ENCODE peak calls at places on chromosome X, in five cellular contexts. One of them, this sample, is unnamed.

GRCh38 chrX:130179579-130180215 is 7.9 kb downstream of the RAB33A start:
- DNase-seq in H1: no peak
- DNase-seq in K562: peak; percentile 91
- DNase-seq in HepG2: no peak
- DNase-seq in SK-N-SH: no peak
- DNase-seq in this sample: peak; percentile 38

GRCh38 chrX:138875472-138875871 is 164.0 kb upstream of the FGF13 start:
- DNase-seq in H1: no peak
- DNase-seq in HepG2: no peak
- DNase-seq in SK-N-SH: no peak
- DNase-seq in K562: no peak
- DNase-seq in this sample: no peak

GRCh38 chrX:64093761-64094160 is 111.7 kb downstream of the AMER1 start:
- DNase-seq in K562: no peak
- DNase-seq in SK-N-SH: peak; percentile 5
- DNase-seq in HepG2: no peak
- DNase-seq in H1: no peak
- DNase-seq in this sample: peak; percentile 4

GRCh38 chrX:136028383-136028984 is 43.2 kb downstream of the SLC9A6 start:
- DNase-seq in SK-N-SH: peak; percentile 47
- DNase-seq in H1: no peak
- DNase-seq in HepG2: peak; percentile 23
- DNase-seq in K562: peak; percentile 16
- DNase-seq in this sample: peak; percentile 74

GRCh38 chrX:22634751-22635150 is 362.0 kb downstream of the CBLL2 start:
- DNase-seq in SK-N-SH: no peak
- DNase-seq in HepG2: no peak
- DNase-seq in K562: no peak
- DNase-seq in H1: no peak
- DNase-seq in this sample: peak; percentile 24

GRCh38 chrX:12999422-12999821 is 24.5 kb downstream of the TMSB4X start:
- DNase-seq in HepG2: no peak
- DNase-seq in H1: no peak
- DNase-seq in SK-N-SH: no peak
- DNase-seq in K562: no peak
- DNase-seq in this sample: peak; percentile 32

GRCh38 chrX:149274516-149275105 is 230.5 kb downstream of the IDS start:
- DNase-seq in K562: no peak
- DNase-seq in HepG2: no peak
- DNase-seq in H1: no peak
- DNase-seq in SK-N-SH: no peak
- DNase-seq in this sample: no peak

GRCh38 chrX:11470231-11470630 is 177.0 kb downstream of the AMELX start:
- DNase-seq in SK-N-SH: no peak
- DNase-seq in K562: no peak
- DNase-seq in HepG2: no peak
- DNase-seq in H1: no peak
- DNase-seq in this sample: peak; percentile 86

GRCh38 chrX:134632386-134632785 is 25.9 kb downstream of the PLAC1 start:
- DNase-seq in HepG2: no peak
- DNase-seq in SK-N-SH: no peak
- DNase-seq in K562: no peak
- DNase-seq in H1: no peak
- DNase-seq in this sample: no peak

GRCh38 chrX:13373807-13374187 is 53.9 kb upstream of the ATXN3L start:
- DNase-seq in SK-N-SH: no peak
- DNase-seq in H1: no peak
- DNase-seq in K562: no peak
- DNase-seq in HepG2: no peak
- DNase-seq in this sample: peak; percentile 82

GRCh38 chrX:18931972-18932371 is 51.9 kb downstream of the PHKA2 start:
- DNase-seq in SK-N-SH: peak; percentile 64
- DNase-seq in H1: no peak
- DNase-seq in HepG2: peak; percentile 2
- DNase-seq in K562: peak; percentile 6
- DNase-seq in this sample: peak; percentile 30

GRCh38 chrX:20060961-20061868 is 55.5 kb downstream of the MAP7D2 start:
- DNase-seq in HepG2: no peak
- DNase-seq in H1: no peak
- DNase-seq in K562: no peak
- DNase-seq in SK-N-SH: no peak
- DNase-seq in this sample: no peak

GRCh38 chrX:13377537-13377936 is 57.7 kb upstream of the ATXN3L start:
- DNase-seq in SK-N-SH: peak; percentile 61
- DNase-seq in H1: no peak
- DNase-seq in K562: no peak
- DNase-seq in HepG2: no peak
- DNase-seq in this sample: peak; percentile 95

GRCh38 chrX:69231903-69232302 is 66.7 kb upstream of the PJA1 start:
- DNase-seq in H1: no peak
- DNase-seq in HepG2: no peak
- DNase-seq in K562: no peak
- DNase-seq in SK-N-SH: no peak
- DNase-seq in this sample: no peak

GRCh38 chrX:57453901-57454300 is 137.9 kb upstream of the ZXDB start:
- DNase-seq in H1: peak; percentile 0
- DNase-seq in SK-N-SH: peak; percentile 3
- DNase-seq in HepG2: peak; percentile 28
- DNase-seq in K562: peak; percentile 12
- DNase-seq in this sample: peak; percentile 4

GRCh38 chrX:4547218-4547836 is 833.9 kb upstream of the PRKX start:
- DNase-seq in SK-N-SH: peak; percentile 20
- DNase-seq in K562: peak; percentile 15
- DNase-seq in H1: no peak
- DNase-seq in HepG2: peak; percentile 8
- DNase-seq in this sample: peak; percentile 40

GRCh38 chrX:23890933-23891332 is 16.8 kb downstream of the APOO start:
- DNase-seq in SK-N-SH: no peak
- DNase-seq in K562: no peak
- DNase-seq in HepG2: no peak
- DNase-seq in H1: no peak
- DNase-seq in this sample: no peak

GRCh38 chrX:41148553-41148952 is 63.3 kb downstream of the USP9X start:
- DNase-seq in H1: no peak
- DNase-seq in SK-N-SH: no peak
- DNase-seq in HepG2: no peak
- DNase-seq in K562: no peak
- DNase-seq in this sample: peak; percentile 84

GRCh38 chrX:41688154-41688553 is 619 bp upstream of the GPR34 start:
- DNase-seq in K562: no peak
- DNase-seq in H1: no peak
- DNase-seq in SK-N-SH: no peak
- DNase-seq in HepG2: no peak
- DNase-seq in this sample: no peak

GRCh38 chrX:106302304-106302703 is 134.2 kb downstream of the PWWP3B start:
- DNase-seq in K562: no peak
- DNase-seq in SK-N-SH: no peak
- DNase-seq in HepG2: peak; percentile 41
- DNase-seq in H1: no peak
- DNase-seq in this sample: no peak

GRCh38 chrX:38409289-38409688 is 56.9 kb downstream of the OTC start:
- DNase-seq in K562: no peak
- DNase-seq in SK-N-SH: no peak
- DNase-seq in HepG2: no peak
- DNase-seq in H1: no peak
- DNase-seq in this sample: no peak

GRCh38 chrX:134026732-134027311 is 41.4 kb upstream of the GPC3 start:
- DNase-seq in K562: peak; percentile 14
- DNase-seq in H1: peak; percentile 9
- DNase-seq in SK-N-SH: peak; percentile 31
- DNase-seq in HepG2: peak; percentile 84
- DNase-seq in this sample: peak; percentile 5

GRCh38 chrX:104343408-104344129 is 88.8 kb upstream of the ESX1 start:
- DNase-seq in K562: peak; percentile 25
- DNase-seq in HepG2: peak; percentile 49
- DNase-seq in SK-N-SH: peak; percentile 30
- DNase-seq in H1: peak; percentile 43
- DNase-seq in this sample: peak; percentile 74

GRCh38 chrX:37455381-37455780 is 106.2 kb downstream of the PRRG1 start:
- DNase-seq in SK-N-SH: no peak
- DNase-seq in H1: no peak
- DNase-seq in K562: no peak
- DNase-seq in HepG2: no peak
- DNase-seq in this sample: no peak

GRCh38 chrX:114465689-114466088 is 118.2 kb upstream of the HTR2C start:
- DNase-seq in K562: no peak
- DNase-seq in HepG2: no peak
- DNase-seq in H1: no peak
- DNase-seq in SK-N-SH: no peak
- DNase-seq in this sample: no peak

GRCh38 chrX:38754102-38754790 is 47.0 kb upstream of the MID1IP1 start:
- DNase-seq in H1: no peak
- DNase-seq in SK-N-SH: peak; percentile 47
- DNase-seq in K562: peak; percentile 25
- DNase-seq in HepG2: peak; percentile 19
- DNase-seq in this sample: peak; percentile 58

GRCh38 chrX:119942831-119943184 is 743 bp downstream of the NKAP start:
- DNase-seq in K562: peak; percentile 20
- DNase-seq in SK-N-SH: no peak
- DNase-seq in H1: no peak
- DNase-seq in HepG2: peak; percentile 9
- DNase-seq in this sample: peak; percentile 0
- TF ChIP-seq RFX5 in K562: no peak
- TF ChIP-seq RFX5 in SK-N-SH: no peak
- TF ChIP-seq RFX5 in H1: no peak
- TF ChIP-seq RFX5 in HepG2: no peak
- TF ChIP-seq RFX5 in this sample: no peak

DNA sequence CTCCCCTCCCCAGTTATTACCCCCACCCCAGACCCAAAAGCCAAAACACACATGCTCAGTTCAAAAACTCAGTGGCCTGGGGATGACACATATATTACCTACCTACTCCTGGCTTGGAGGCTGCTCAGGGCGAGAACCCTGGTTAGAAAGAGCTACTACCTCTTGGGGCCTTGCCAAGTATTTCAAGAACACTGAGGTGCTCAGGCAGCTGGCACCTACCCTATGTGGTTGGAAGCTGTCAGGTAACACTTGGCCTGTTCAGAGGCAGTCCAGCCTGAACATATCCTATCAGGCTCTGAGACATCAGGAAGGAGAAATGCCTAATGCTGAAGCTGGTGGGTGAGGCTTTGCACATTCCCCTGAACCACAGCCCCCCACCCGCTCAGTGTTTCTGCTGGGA is 4.9 kb downstream of the BCAP31 start:
- DNase-seq in HepG2: no peak
- DNase-seq in K562: no peak
- DNase-seq in H1: no peak
- DNase-seq in SK-N-SH: no peak
- DNase-seq in this sample: no peak
- TF ChIP-seq RFX5 in HepG2: no peak
- TF ChIP-seq RFX5 in K562: no peak
- TF ChIP-seq RFX5 in H1: no peak
- TF ChIP-seq RFX5 in SK-N-SH: no peak
- TF ChIP-seq RFX5 in this sample: no peak

GRCh38 chrX:77448170-77448569 is 981 bp downstream of the FGF16 start:
- DNase-seq in K562: no peak
- DNase-seq in SK-N-SH: no peak
- DNase-seq in H1: no peak
- DNase-seq in HepG2: no peak
- DNase-seq in this sample: no peak

GRCh38 chrX:77446840-77447239 is 349 bp upstream of the FGF16 start:
- DNase-seq in SK-N-SH: no peak
- DNase-seq in K562: no peak
- DNase-seq in HepG2: no peak
- DNase-seq in H1: no peak
- DNase-seq in this sample: no peak

GRCh38 chrX:77447339-77448149 is at the start of gene FGF16:
- DNase-seq in H1: no peak
- DNase-seq in SK-N-SH: peak; percentile 45
- DNase-seq in HepG2: no peak
- DNase-seq in K562: no peak
- DNase-seq in this sample: no peak

GRCh38 chrX:77444075-77444474 is 3.1 kb upstream of the FGF16 start:
- DNase-seq in H1: no peak
- DNase-seq in SK-N-SH: no peak
- DNase-seq in HepG2: no peak
- DNase-seq in K562: no peak
- DNase-seq in this sample: no peak

GRCh38 chrX:77446029-77446585 is 1.1 kb upstream of the FGF16 start:
- DNase-seq in K562: no peak
- DNase-seq in H1: no peak
- DNase-seq in HepG2: no peak
- DNase-seq in SK-N-SH: no peak
- DNase-seq in this sample: no peak
- TF ChIP-seq RFX5 in K562: no peak
- TF ChIP-seq RFX5 in H1: no peak
- TF ChIP-seq RFX5 in HepG2: no peak
- TF ChIP-seq RFX5 in SK-N-SH: no peak
- TF ChIP-seq RFX5 in this sample: no peak

GRCh38 chrX:9352683-9353430 is 112.0 kb upstream of the TBL1X start:
- DNase-seq in HepG2: peak; percentile 4
- DNase-seq in SK-N-SH: no peak
- DNase-seq in K562: peak; percentile 70
- DNase-seq in H1: no peak
- DNase-seq in this sample: peak; percentile 75

GRCh38 chrX:9356846-9357245 is 108.0 kb upstream of the TBL1X start:
- DNase-seq in HepG2: no peak
- DNase-seq in SK-N-SH: no peak
- DNase-seq in H1: no peak
- DNase-seq in K562: no peak
- DNase-seq in this sample: peak; percentile 33

GRCh38 chrX:9354918-9355317 is 109.9 kb upstream of the TBL1X start:
- DNase-seq in HepG2: no peak
- DNase-seq in SK-N-SH: no peak
- DNase-seq in K562: no peak
- DNase-seq in H1: no peak
- DNase-seq in this sample: no peak

GRCh38 chrX:9357500-9358139 is 107.2 kb upstream of the TBL1X start:
- DNase-seq in HepG2: no peak
- DNase-seq in K562: peak; percentile 34
- DNase-seq in H1: no peak
- DNase-seq in SK-N-SH: no peak
- DNase-seq in this sample: no peak

GRCh38 chrX:9355739-9356138 is 109.1 kb upstream of the TBL1X start:
- DNase-seq in HepG2: no peak
- DNase-seq in H1: no peak
- DNase-seq in K562: no peak
- DNase-seq in SK-N-SH: no peak
- DNase-seq in this sample: no peak
- TF ChIP-seq RFX5 in HepG2: no peak
- TF ChIP-seq RFX5 in H1: no peak
- TF ChIP-seq RFX5 in K562: no peak
- TF ChIP-seq RFX5 in SK-N-SH: no peak
- TF ChIP-seq RFX5 in this sample: no peak

GRCh38 chrX:153882086-153882498 is 3.9 kb downstream of the L1CAM start:
- DNase-seq in K562: no peak
- DNase-seq in HepG2: peak; percentile 84
- DNase-seq in H1: no peak
- DNase-seq in SK-N-SH: peak; percentile 55
- DNase-seq in this sample: peak; percentile 13
- TF ChIP-seq RFX5 in K562: no peak
- TF ChIP-seq RFX5 in HepG2: no peak
- TF ChIP-seq RFX5 in H1: no peak
- TF ChIP-seq RFX5 in SK-N-SH: no peak
- TF ChIP-seq RFX5 in this sample: no peak

This sample was measured in IMR-90.